ENCODE peak calls at places on chromosomes 3 and 15, in six cellular contexts. X is AG09319, H is GM12878, U is spleen, I is adrenal gland, J is GM23338. W is an unnamed sample.

GRCh38 chr3:4394567-4394966 is 72.5 kb downstream of the SUMF1 start:
- DNase-seq in U (no peak), H (no peak), X (no peak), J (no peak), I (no peak), W (no peak)

GRCh38 chr3:57757642-57758297 is 1.7 kb downstream of the SLMAP start:
- DNase-seq in U (peak), J (peak), X (no peak), H (no peak), I (peak), W (no peak)

GRCh38 chr3:170689218-170689874 is 103.5 kb upstream of the SLC7A14 start:
- DNase-seq in U (no peak), X (peak), H (no peak), I (peak), J (peak), W (peak)

GRCh38 chr3:45793482-45794176 is 2.7 kb downstream of the SLC6A20 start:
- DNase-seq in X (no peak), J (no peak), I (no peak), U (no peak), H (no peak), W (no peak)

GRCh38 chr3:52021869-52022268 is 26.2 kb upstream of the RPL29 start:
- DNase-seq in X (no peak), I (peak), U (no peak), H (no peak), J (no peak), W (no peak)

GRCh38 chr3:53818221-53819162 is 27.7 kb downstream of the CHDH start:
- DNase-seq in J (no peak), I (no peak), X (no peak), H (no peak), U (no peak), W (no peak)

GRCh38 chr15:85545185-85545584 is 164.8 kb downstream of the AKAP13 start:
- DNase-seq in J (no peak), X (no peak), H (no peak), U (no peak), I (no peak), W (no peak)

GRCh38 chr3:46019707-46020106 is 7.6 kb downstream of the XCR1 start:
- DNase-seq in X (no peak), H (no peak), U (no peak), J (no peak), I (no peak), W (no peak)

GRCh38 chr3:52053307-52054304 is 2.8 kb downstream of the DUSP7 start:
- DNase-seq in U (peak), J (no peak), X (no peak), I (no peak), H (peak), W (no peak)

GRCh38 chr15:70260580-70260979 is 162.9 kb upstream of the TLE3 start:
- DNase-seq in I (no peak), H (no peak), U (peak), J (no peak), X (no peak), W (no peak)

GRCh38 chr3:42519568-42519962 is 17.1 kb downstream of the VIPR1 start:
- DNase-seq in X (no peak), I (no peak), J (no peak), H (no peak), U (no peak), W (no peak)

GRCh38 chr3:42517143-42517542 is 14.7 kb downstream of the VIPR1 start:
- DNase-seq in I (no peak), H (no peak), J (no peak), U (no peak), X (no peak), W (no peak)

GRCh38 chr3:42520336-42520735 is 17.9 kb downstream of the VIPR1 start:
- DNase-seq in J (no peak), X (no peak), H (no peak), U (no peak), I (no peak), W (no peak)

GRCh38 chr3:42520906-42521305 is 18.5 kb downstream of the VIPR1 start:
- DNase-seq in H (no peak), I (no peak), U (no peak), X (no peak), J (no peak), W (no peak)

GRCh38 chr3:42518800-42519567 is 16.5 kb downstream of the VIPR1 start:
- DNase-seq in U (no peak), I (no peak), X (no peak), H (no peak), J (peak), W (no peak)
- TF ChIP-seq CTCF in U (no peak), I (peak), X (no peak), H (peak), J (peak), W (no peak)

GRCh38 chr15:44595656-44596510 is 58.9 kb downstream of the EIF3J start:
- DNase-seq in I (no peak), H (no peak), J (no peak), X (no peak), U (no peak), W (no peak)

GRCh38 chr15:44591326-44591725 is 54.4 kb downstream of the EIF3J start:
- DNase-seq in U (no peak), X (no peak), I (no peak), H (no peak), J (no peak), W (peak)

GRCh38 chr15:44596511-44597010 is 59.6 kb downstream of the EIF3J start:
- DNase-seq in X (no peak), I (no peak), J (no peak), U (no peak), H (peak), W (no peak)

GRCh38 chr15:44595246-44595645 is 58.3 kb downstream of the EIF3J start:
- DNase-seq in X (no peak), U (no peak), H (no peak), I (no peak), J (no peak), W (no peak)

DNA sequence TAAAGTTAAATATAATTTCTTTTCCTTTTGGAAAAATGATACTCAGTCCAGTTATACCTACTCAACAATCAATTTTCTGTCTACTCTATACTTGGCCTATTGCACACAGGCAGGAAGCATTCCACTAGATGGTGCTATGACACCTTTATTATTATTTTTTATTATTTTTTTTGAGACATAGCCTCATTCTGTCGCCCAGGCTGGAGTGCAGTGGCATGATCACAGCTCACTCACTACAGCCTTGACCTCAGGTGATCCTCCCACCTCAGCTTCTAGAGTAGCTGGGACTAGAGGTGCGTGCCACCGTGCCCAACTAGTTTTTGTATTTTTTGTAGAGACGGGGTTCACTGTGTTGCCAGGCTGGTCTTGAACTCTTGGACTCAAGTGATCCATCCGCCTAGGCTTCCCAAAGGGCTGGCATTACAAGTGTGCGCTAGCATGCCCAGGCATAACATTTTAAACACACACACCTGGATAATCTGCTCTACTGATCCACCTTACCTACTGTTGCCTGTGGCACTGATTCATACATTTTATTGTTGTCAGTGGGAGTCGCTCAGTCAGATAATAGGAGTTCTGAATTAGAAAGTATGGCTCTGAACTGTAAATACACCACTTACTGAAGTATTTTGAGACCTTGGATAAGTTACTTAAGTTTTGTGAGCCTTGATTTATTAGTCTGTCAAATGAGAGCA is 56.2 kb downstream of the EIF3J start:
- DNase-seq in X (no peak), U (no peak), H (no peak), I (no peak), J (no peak), W (no peak)
- TF ChIP-seq CTCF in X (peak), U (peak), H (peak), I (peak), J (peak), W (no peak)

DNA sequence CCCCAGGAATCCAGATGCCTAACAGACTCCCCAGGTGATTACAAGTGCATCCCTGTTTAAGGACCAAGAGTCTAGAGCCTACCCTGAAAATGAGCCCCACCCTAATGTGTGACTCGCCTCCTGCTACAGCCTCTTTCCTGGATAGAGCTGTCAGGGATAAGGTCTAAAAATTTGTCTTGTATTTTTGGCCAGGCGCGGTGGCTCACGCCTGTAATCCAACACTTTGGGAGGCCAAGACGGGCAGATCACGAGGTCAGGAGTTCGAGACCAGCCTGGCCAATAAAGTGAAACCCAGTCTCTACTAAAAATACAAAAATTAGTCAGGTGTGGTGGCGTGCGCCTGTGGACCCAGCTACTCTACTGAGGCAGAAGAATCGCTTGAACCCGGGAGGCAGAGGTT is 11.2 kb downstream of the TMC3 start:
- DNase-seq in I (no peak), X (no peak), J (no peak), U (no peak), H (no peak), W (no peak)
- TF ChIP-seq CTCF in I (no peak), X (no peak), J (no peak), U (no peak), H (no peak), W (no peak)

GRCh38 chr3:173875790-173876189 is 478.2 kb downstream of the NLGN1 start:
- DNase-seq in J (no peak), I (no peak), H (no peak), X (no peak), U (no peak), W (no peak)
- TF ChIP-seq CTCF in J (no peak), I (no peak), H (no peak), X (no peak), U (no peak), W (no peak)

GRCh38 chr3:119810018-119810435 is 28.1 kb downstream of the NR1I2 start:
- DNase-seq in U (peak), X (no peak), I (peak), H (peak), J (peak), W (no peak)
- TF ChIP-seq CTCF in U (no peak), X (peak), I (peak), H (peak), J (peak), W (no peak)

GRCh38 chr3:43218921-43219320 is 67.4 kb upstream of the SNRK start:
- DNase-seq in I (no peak), U (no peak), H (no peak), J (no peak), X (no peak), W (no peak)

GRCh38 chr3:43224405-43225073 is 61.8 kb upstream of the SNRK start:
- DNase-seq in H (no peak), J (no peak), U (no peak), I (no peak), X (no peak), W (no peak)

GRCh38 chr3:43221076-43221475 is 65.3 kb upstream of the SNRK start:
- DNase-seq in U (no peak), I (no peak), J (no peak), X (no peak), H (no peak), W (no peak)

GRCh38 chr3:43222594-43222993 is 63.7 kb upstream of the SNRK start:
- DNase-seq in I (no peak), U (no peak), X (no peak), H (no peak), J (no peak), W (no peak)

GRCh38 chr3:43223670-43224364 is 62.5 kb upstream of the SNRK start:
- DNase-seq in U (no peak), I (no peak), J (no peak), X (no peak), H (no peak), W (no peak)
- TF ChIP-seq CTCF in U (no peak), I (peak), J (peak), X (peak), H (peak), W (no peak)

DNA sequence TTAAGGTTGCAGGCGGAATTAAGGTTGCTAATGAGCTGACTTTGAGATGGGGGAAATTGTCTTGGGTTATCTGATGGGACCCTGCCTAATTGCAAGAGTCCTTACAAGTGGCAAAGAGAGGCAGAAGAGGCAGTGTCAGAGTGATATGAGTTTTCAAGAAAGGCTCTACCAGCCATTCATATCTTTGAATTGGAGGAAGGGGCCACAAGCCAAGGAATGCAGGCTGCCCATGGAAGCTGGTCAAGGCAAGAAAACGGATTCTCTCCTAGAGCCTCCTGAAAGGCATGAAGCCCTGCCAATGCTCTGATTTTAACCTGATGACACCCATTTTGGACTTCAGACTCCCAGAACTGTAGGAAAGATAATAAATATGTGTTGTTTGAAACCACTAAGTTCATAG is 20.6 kb upstream of the SMAD6 start:
- DNase-seq in I (no peak), U (no peak), J (no peak), X (no peak), H (no peak), W (no peak)
- TF ChIP-seq CTCF in I (no peak), U (no peak), J (no peak), X (no peak), H (no peak), W (no peak)

W was measured in Calu3.